ENCODE peak calls at places on chromosomes 3 and 15, in seven cellular contexts. Q, A, Z, N, U, V and C are unnamed samples.
A peak's percentile ranks its signal among the peaks of the same experiment; 100 is the strongest.

GRCh38 chr3:107604057-107604802 is 81.5 kb downstream of the BBX start:
- DNase-seq in Q (no peak), A (no peak), Z (no peak), N (no peak), U (no peak), V (no peak), C (no peak)

GRCh38 chr3:97425002-97425401 is 339.6 kb upstream of the ARL6 start:
- DNase-seq in Q (peak; percentile 52), A (no peak), Z (no peak), N (no peak), U (no peak), V (no peak), C (no peak)

GRCh38 chr15:59148160-59148810 is 43.3 kb downstream of the CCNB2 start:
- DNase-seq in Q (no peak), A (no peak), Z (no peak), N (no peak), U (no peak), V (no peak), C (no peak)

GRCh38 chr3:114363554-114364202 is 69.8 kb downstream of the TIGIT start:
- DNase-seq in Q (no peak), A (no peak), Z (peak; percentile 68), N (no peak), U (no peak), V (no peak), C (no peak)

GRCh38 chr15:57403946-57404345 is 27.6 kb downstream of the CGNL1 start:
- DNase-seq in Q (no peak), A (no peak), Z (no peak), N (no peak), U (no peak), V (no peak), C (no peak)

GRCh38 chr3:123395235-123395634 is 53.7 kb downstream of the ADCY5 start:
- DNase-seq in Q (no peak), A (no peak), Z (no peak), N (no peak), U (no peak), V (no peak), C (no peak)

GRCh38 chr15:100994597-100995446 is 75.7 kb downstream of the LRRK1 start:
- DNase-seq in Q (peak; percentile 40), A (no peak), Z (peak; percentile 60), N (no peak), U (no peak), V (no peak), C (no peak)

GRCh38 chr3:172924546-172924945 is 174.0 kb downstream of the ECT2 start:
- DNase-seq in Q (no peak), A (no peak), Z (no peak), N (no peak), U (no peak), V (no peak), C (no peak)

GRCh38 chr3:12356175-12356574 is 67.3 kb downstream of the PPARG start:
- DNase-seq in Q (no peak), A (no peak), Z (no peak), N (no peak), U (no peak), V (no peak), C (no peak)

GRCh38 chr3:106329505-106329904 is 460.7 kb upstream of the CBLB start:
- DNase-seq in Q (no peak), A (no peak), Z (no peak), N (no peak), U (no peak), V (no peak), C (no peak)

GRCh38 chr15:68228143-68228970 is 1.2 kb downstream of the CLN6 start:
- DNase-seq in Q (no peak), A (no peak), Z (peak; percentile 18), N (no peak), U (no peak), V (no peak), C (no peak)

GRCh38 chr3:184345678-184346144 is 8.3 kb downstream of the FAM131A start:
- DNase-seq in Q (no peak), A (peak; percentile 67), Z (peak; percentile 79), N (peak; percentile 82), U (peak; percentile 76), V (peak; percentile 73), C (no peak)

GRCh38 chr3:115469649-115470048 is 153.7 kb upstream of the GAP43 start:
- DNase-seq in Q (no peak), A (no peak), Z (no peak), N (no peak), U (no peak), V (peak; percentile 14), C (no peak)

GRCh38 chr3:110526732-110527727 is 544.6 kb upstream of the NECTIN3 start:
- DNase-seq in Q (no peak), A (no peak), Z (peak; percentile 93), N (no peak), U (no peak), V (no peak), C (no peak)

GRCh38 chr3:25033407-25034029 is 394.5 kb upstream of the RARB start:
- DNase-seq in Q (no peak), A (peak; percentile 36), Z (peak; percentile 54), N (peak; percentile 74), U (no peak), V (peak; percentile 52), C (no peak)

GRCh38 chr3:69770219-69770618 is 31.0 kb downstream of the MITF start:
- DNase-seq in Q (no peak), A (no peak), Z (peak; percentile 85), N (no peak), U (no peak), V (no peak), C (no peak)

GRCh38 chr3:129360224-129360623 is 68.2 kb downstream of the EFCAB12 start:
- DNase-seq in Q (no peak), A (no peak), Z (no peak), N (peak; percentile 94), U (no peak), V (no peak), C (no peak)

GRCh38 chr3:11382146-11382545 is 109.9 kb downstream of the ATG7 start:
- DNase-seq in Q (no peak), A (no peak), Z (no peak), N (no peak), U (no peak), V (no peak), C (no peak)

GRCh38 chr15:81575436-81576123 is 201.6 kb upstream of the TMC3 start:
- DNase-seq in Q (no peak), A (no peak), Z (peak; percentile 65), N (no peak), U (peak; percentile 5), V (no peak), C (no peak)

GRCh38 chr3:129173206-129173605 is 10.5 kb downstream of the CNBP start:
- DNase-seq in Q (no peak), A (no peak), Z (no peak), N (no peak), U (no peak), V (no peak), C (no peak)

GRCh38 chr3:113844622-113845222 is 6.1 kb downstream of the GRAMD1C start:
- DNase-seq in Q (no peak), A (peak; percentile 37), Z (peak; percentile 56), N (no peak), U (no peak), V (peak; percentile 16), C (no peak)

GRCh38 chr3:125219261-125219701 is 6.7 kb upstream of the SLC12A8 start:
- DNase-seq in Q (no peak), A (no peak), Z (peak; percentile 41), N (peak; percentile 30), U (no peak), V (no peak), C (no peak)

GRCh38 chr15:74528876-74529275 is 12.1 kb upstream of the ARID3B start:
- DNase-seq in Q (no peak), A (no peak), Z (no peak), N (no peak), U (no peak), V (no peak), C (no peak)

GRCh38 chr15:73746883-73747282 is 6.3 kb downstream of the INSYN1 start:
- DNase-seq in Q (no peak), A (no peak), Z (no peak), N (no peak), U (no peak), V (no peak), C (no peak)